ENCODE peak calls at places on chromosomes 11 and 22, in six cellular contexts. D is osteoblast, L is psoas muscle, Z is vagina, B is substantia nigra, K is gastrocnemius medialis. T is an unnamed sample.

GRCh38 chr22:19046287-19046686 is 75.9 kb downstream of the DGCR2 start:
- DNase-seq in D (no peak), L (no peak), Z (no peak), B (no peak), K (no peak), T (no peak)

GRCh38 chr22:21032037-21032842 is at the start of gene SLC7A4:
- DNase-seq in D (peak; percentile 80), L (no peak), Z (no peak), B (no peak), K (peak; percentile 35), T (no peak)

GRCh38 chr11:15327786-15328231 is 213.1 kb downstream of the INSC start:
- DNase-seq in D (no peak), L (peak; percentile 25), Z (no peak), B (peak; percentile 41), K (no peak), T (no peak)

GRCh38 chr22:31651667-31652066 is 10.3 kb downstream of the PISD start:
- DNase-seq in D (no peak), L (no peak), Z (no peak), B (no peak), K (no peak), T (no peak)

GRCh38 chr22:29205598-29206371 is at the start of gene EMID1:
- DNase-seq in D (peak; percentile 93), L (peak; percentile 37), Z (no peak), B (peak; percentile 17), K (no peak), T (peak; percentile 1)

GRCh38 chr11:69413015-69413801 is 68.3 kb upstream of the LINC01488 start:
- DNase-seq in D (peak; percentile 53), L (no peak), Z (no peak), B (no peak), K (no peak), T (no peak)

GRCh38 chr22:25942989-25943411 is 201.0 kb downstream of the MYO18B start:
- DNase-seq in D (no peak), L (peak; percentile 61), Z (no peak), B (peak; percentile 32), K (peak; percentile 76), T (no peak)

GRCh38 chr22:29245626-29246385 is 22.0 kb downstream of the RHBDD3 start:
- DNase-seq in D (peak; percentile 95), L (peak; percentile 63), Z (no peak), B (peak; percentile 48), K (peak; percentile 63), T (peak; percentile 19)

GRCh38 chr11:80524330-80524729 is 1083.5 kb upstream of the TENM4 start:
- DNase-seq in D (no peak), L (no peak), Z (no peak), B (no peak), K (no peak), T (no peak)

GRCh38 chr11:73313652-73314051 is 5.6 kb downstream of the ARHGEF17 start:
- DNase-seq in D (no peak), L (no peak), Z (no peak), B (no peak), K (no peak), T (no peak)

GRCh38 chr11:123083623-123084029 is 21.7 kb upstream of the HSPA8 start:
- DNase-seq in D (peak; percentile 79), L (peak; percentile 78), Z (no peak), B (peak; percentile 26), K (peak; percentile 81), T (peak; percentile 44)

GRCh38 chr11:67674442-67674871 is at the start of gene ALDH3B2:
- DNase-seq in D (peak; percentile 34), L (no peak), Z (no peak), B (no peak), K (no peak), T (no peak)

GRCh38 chr11:131464024-131464423 is 93.6 kb downstream of the NTM start:
- DNase-seq in D (no peak), L (no peak), Z (no peak), B (no peak), K (no peak), T (no peak)

GRCh38 chr11:17561111-17561415 is 14.0 kb downstream of the OTOG start:
- DNase-seq in D (no peak), L (no peak), Z (no peak), B (no peak), K (no peak), T (no peak)

GRCh38 chr11:60923800-60924109 is 505 bp upstream of the TMEM132A start:
- DNase-seq in D (no peak), L (no peak), Z (no peak), B (no peak), K (no peak), T (no peak)

GRCh38 chr22:17570851-17571631 is 7.7 kb downstream of the SLC25A18 start:
- DNase-seq in D (peak; percentile 92), L (peak; percentile 90), Z (peak; percentile 97), B (peak; percentile 89), K (peak; percentile 95), T (no peak)

GRCh38 chr11:84396521-84396920 is 1110.4 kb upstream of the CCDC90B start:
- DNase-seq in D (no peak), L (no peak), Z (no peak), B (no peak), K (no peak), T (no peak)

GRCh38 chr22:40239345-40239683 is 61.6 kb downstream of the TNRC6B start:
- DNase-seq in D (no peak), L (no peak), Z (no peak), B (no peak), K (no peak), T (no peak)

GRCh38 chr22:31173386-31174145 is 13.6 kb downstream of the RNF185 start:
- DNase-seq in D (peak; percentile 86), L (no peak), Z (no peak), B (no peak), K (peak; percentile 26), T (no peak)

GRCh38 chr11:71530602-71531001 is 3.5 kb downstream of the KRTAP5-7 start:
- DNase-seq in D (no peak), L (no peak), Z (no peak), B (no peak), K (no peak), T (no peak)

GRCh38 chr11:2528301-2529050 is 83.7 kb downstream of the KCNQ1 start:
- DNase-seq in D (peak; percentile 63), L (no peak), Z (no peak), B (no peak), K (peak; percentile 2), T (no peak)
- H3K27ac ChIP-seq in D (no peak overlapping the region), L (no peak overlapping the region), Z (no peak overlapping the region), B (no peak overlapping the region), K (no peak overlapping the region), T (no peak overlapping the region)

DNA sequence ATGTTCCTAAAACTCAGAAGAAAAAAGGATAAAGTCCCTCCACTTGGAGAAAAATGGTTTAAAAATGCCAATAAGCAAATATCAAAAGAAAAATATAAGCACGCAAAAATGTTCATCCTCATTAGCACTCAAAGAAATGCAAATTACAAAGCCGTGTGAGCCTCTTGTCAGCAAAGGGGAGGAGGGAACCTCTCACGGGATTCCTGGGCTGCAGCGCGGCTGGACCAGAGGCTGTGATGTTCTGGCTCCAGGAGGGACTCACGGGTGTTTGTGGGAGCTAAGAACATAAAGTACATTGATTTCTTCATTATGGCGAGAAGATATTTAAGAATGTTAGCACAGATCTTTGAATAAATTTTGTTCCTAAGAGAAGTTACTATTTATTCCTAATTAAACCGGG is 1451.2 kb downstream of the BRD1 start:
- DNase-seq in D (peak; percentile 22), L (no peak), Z (no peak), B (no peak), K (no peak), T (no peak)
- H3K27ac ChIP-seq in D (no peak overlapping the region), L (no peak overlapping the region), Z (no peak overlapping the region), B (no peak overlapping the region), K (no peak overlapping the region), T (no peak overlapping the region)

GRCh38 chr11:66346476-66347424 is 679 bp downstream of the B4GAT1 start:
- DNase-seq in D (peak; percentile 38), L (no peak), Z (no peak), B (no peak), K (peak; percentile 36), T (no peak)
- H3K27ac ChIP-seq in D (peak overlapping the region; percentile 61), L (peak overlapping the region; percentile 88), Z (peak overlapping the region; percentile 92), B (peak overlapping the region; percentile 94), K (peak overlapping the region; percentile 91), T (peak overlapping the region; percentile 80)

GRCh38 chr11:31236052-31236652 is 133.4 kb downstream of the DCDC1 start:
- DNase-seq in D (no peak), L (no peak), Z (no peak), B (no peak), K (no peak), T (no peak)
- H3K27ac ChIP-seq in D (no peak overlapping the region), L (no peak overlapping the region), Z (no peak overlapping the region), B (no peak overlapping the region), K (no peak overlapping the region), T (no peak overlapping the region)

DNA sequence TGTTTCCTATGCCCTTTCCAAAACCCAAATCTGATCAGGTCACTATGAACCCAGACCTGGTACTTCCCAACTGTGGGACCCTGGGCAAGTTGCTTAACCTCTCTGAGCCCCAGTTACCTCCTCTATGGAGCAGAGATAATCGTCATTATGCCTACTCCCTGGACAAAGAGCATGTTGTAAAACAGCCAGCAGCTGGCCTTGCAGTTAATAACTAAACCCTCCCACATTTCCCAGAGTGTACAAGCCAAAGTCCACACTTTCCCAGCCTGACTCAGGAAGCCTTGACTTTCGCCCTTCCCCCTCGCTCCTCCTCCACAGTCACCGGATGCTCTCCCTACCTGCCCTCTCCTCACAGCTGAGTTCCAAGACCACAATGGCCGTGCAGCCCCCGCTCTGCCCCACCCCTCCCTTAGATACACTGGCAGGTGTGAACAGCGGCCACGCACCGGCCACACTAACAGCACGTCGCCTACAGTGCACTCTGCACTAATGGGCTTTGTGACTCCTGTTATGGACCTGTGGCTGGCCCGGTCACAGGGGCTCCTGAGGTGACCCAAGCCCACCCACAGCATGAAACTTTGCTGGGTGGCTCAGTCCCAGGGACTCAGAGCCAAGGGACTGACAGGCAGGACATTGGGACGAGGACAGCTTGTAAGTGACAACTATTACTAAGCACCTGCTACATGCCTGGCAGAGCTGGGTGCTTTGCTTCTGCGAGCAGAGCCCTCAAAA is 15.6 kb upstream of the MFNG start:
- DNase-seq in D (peak; percentile 99), L (peak; percentile 31), Z (no peak), B (no peak), K (peak; percentile 27), T (no peak)
- H3K27ac ChIP-seq in D (peak overlapping the region; percentile 56), L (peak overlapping the region; percentile 46), Z (no peak overlapping the region), B (no peak overlapping the region), K (peak overlapping the region; percentile 82), T (no peak overlapping the region)

GRCh38 chr22:24730864-24731263 is 43.7 kb downstream of the PIWIL3 start:
- DNase-seq in D (no peak), L (no peak), Z (no peak), B (no peak), K (no peak), T (no peak)
- H3K27ac ChIP-seq in D (no peak overlapping the region), L (no peak overlapping the region), Z (no peak overlapping the region), B (no peak overlapping the region), K (no peak overlapping the region), T (no peak overlapping the region)

DNA sequence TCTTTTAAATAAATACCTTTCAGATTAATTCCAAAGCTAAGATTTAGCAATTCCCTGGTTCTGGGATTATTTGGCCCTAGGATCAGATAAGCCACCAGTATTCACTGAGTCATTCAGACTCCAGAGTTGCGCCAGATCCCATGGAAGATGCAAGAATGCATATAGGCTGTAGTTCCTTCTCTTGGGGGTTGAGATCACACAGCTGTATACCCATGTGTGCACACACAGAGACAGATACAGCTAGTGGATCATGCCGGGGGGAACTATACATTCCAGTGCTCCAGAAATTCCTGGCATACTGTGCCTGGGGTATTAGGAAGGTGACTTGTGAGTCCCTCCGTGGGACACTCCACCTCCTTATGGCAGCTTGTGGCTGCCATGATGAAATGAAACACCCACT is 75.4 kb downstream of the ZBTB16 start:
- DNase-seq in D (peak; percentile 86), L (no peak), Z (no peak), B (no peak), K (no peak), T (no peak)
- H3K27ac ChIP-seq in D (no peak overlapping the region), L (peak overlapping the region; percentile 99), Z (no peak overlapping the region), B (no peak overlapping the region), K (peak overlapping the region; percentile 97), T (no peak overlapping the region)

T was measured in effector memory CD4-positive, alpha-beta T cell.